ENCODE peak calls at places on chromosome 2, in five cellular contexts. One of them, this sample, is unnamed.

GRCh38 chr2:220215785-220216184 is 588.4 kb downstream of the SLC4A3 start:
- DNase-seq in neural progenitor cell: no peak
- DNase-seq in H1: no peak
- DNase-seq in H9: no peak
- DNase-seq in adipocyte: no peak
- DNase-seq in this sample: no peak

GRCh38 chr2:240348522-240348921 is 86.9 kb upstream of the GPC1 start:
- DNase-seq in H9: no peak
- DNase-seq in H1: no peak
- DNase-seq in neural progenitor cell: no peak
- DNase-seq in adipocyte: no peak
- DNase-seq in this sample: peak; percentile 24

GRCh38 chr2:210271300-210271699 is 43.7 kb downstream of the MYL1 start:
- DNase-seq in H9: no peak
- DNase-seq in adipocyte: no peak
- DNase-seq in neural progenitor cell: no peak
- DNase-seq in H1: no peak
- DNase-seq in this sample: no peak

GRCh38 chr2:227890495-227891079 is 19.2 kb downstream of the DAW1 start:
- DNase-seq in adipocyte: peak; percentile 93
- DNase-seq in neural progenitor cell: peak; percentile 69
- DNase-seq in H1: no peak
- DNase-seq in H9: no peak
- DNase-seq in this sample: peak; percentile 42

GRCh38 chr2:10301946-10302478 is 692 bp upstream of the HPCAL1 start:
- DNase-seq in H1: no peak
- DNase-seq in H9: peak; percentile 30
- DNase-seq in neural progenitor cell: peak; percentile 31
- DNase-seq in adipocyte: no peak
- DNase-seq in this sample: no peak

GRCh38 chr2:74646201-74646600 is 1.9 kb downstream of the M1AP start:
- DNase-seq in neural progenitor cell: no peak
- DNase-seq in adipocyte: no peak
- DNase-seq in H1: no peak
- DNase-seq in H9: no peak
- DNase-seq in this sample: no peak

GRCh38 chr2:40200516-40200915 is 251.4 kb downstream of the SLC8A1 start:
- DNase-seq in H1: no peak
- DNase-seq in neural progenitor cell: no peak
- DNase-seq in adipocyte: peak; percentile 74
- DNase-seq in H9: no peak
- DNase-seq in this sample: no peak

GRCh38 chr2:113700186-113700841 is 56.1 kb downstream of the SLC35F5 start:
- DNase-seq in adipocyte: no peak
- DNase-seq in neural progenitor cell: no peak
- DNase-seq in H1: no peak
- DNase-seq in H9: peak; percentile 35
- DNase-seq in this sample: no peak

GRCh38 chr2:190499976-190500588 is 34.4 kb downstream of the NEMP2 start:
- DNase-seq in H9: no peak
- DNase-seq in neural progenitor cell: no peak
- DNase-seq in H1: no peak
- DNase-seq in adipocyte: no peak
- DNase-seq in this sample: no peak

GRCh38 chr2:113705982-113706523 is 50.4 kb downstream of the SLC35F5 start:
- DNase-seq in H9: no peak
- DNase-seq in adipocyte: no peak
- DNase-seq in neural progenitor cell: no peak
- DNase-seq in H1: no peak
- DNase-seq in this sample: no peak

GRCh38 chr2:167510071-167510759 is 621.9 kb downstream of the XIRP2 start:
- DNase-seq in H9: no peak
- DNase-seq in H1: no peak
- DNase-seq in neural progenitor cell: no peak
- DNase-seq in adipocyte: no peak
- DNase-seq in this sample: no peak

GRCh38 chr2:196204991-196205766 is 33.8 kb upstream of the STK17B start:
- DNase-seq in H1: no peak
- DNase-seq in neural progenitor cell: no peak
- DNase-seq in H9: no peak
- DNase-seq in adipocyte: peak; percentile 25
- DNase-seq in this sample: no peak

GRCh38 chr2:223841436-223842180 is 4.2 kb upstream of the AP1S3 start:
- DNase-seq in neural progenitor cell: no peak
- DNase-seq in adipocyte: no peak
- DNase-seq in H1: no peak
- DNase-seq in H9: no peak
- DNase-seq in this sample: no peak

GRCh38 chr2:127083819-127084503 is 23.0 kb downstream of the BIN1 start:
- DNase-seq in adipocyte: peak; percentile 38
- DNase-seq in neural progenitor cell: no peak
- DNase-seq in H9: no peak
- DNase-seq in H1: no peak
- DNase-seq in this sample: peak; percentile 21

GRCh38 chr2:168456526-168457176 is 579 bp downstream of the CERS6 start:
- DNase-seq in H1: peak; percentile 71
- DNase-seq in adipocyte: peak; percentile 73
- DNase-seq in neural progenitor cell: peak; percentile 77
- DNase-seq in H9: no peak
- DNase-seq in this sample: peak; percentile 42

GRCh38 chr2:70477473-70477872 is 76.2 kb downstream of the TGFA start:
- DNase-seq in H1: peak; percentile 63
- DNase-seq in adipocyte: no peak
- DNase-seq in neural progenitor cell: peak; percentile 59
- DNase-seq in H9: peak; percentile 84
- DNase-seq in this sample: no peak

GRCh38 chr2:25115902-25116301 is 52.5 kb downstream of the POMC start:
- DNase-seq in H9: no peak
- DNase-seq in H1: no peak
- DNase-seq in neural progenitor cell: no peak
- DNase-seq in adipocyte: peak; percentile 48
- DNase-seq in this sample: no peak

GRCh38 chr2:240919786-240920782 is 13.9 kb downstream of the CROCC2 start:
- DNase-seq in H1: peak; percentile 43
- DNase-seq in neural progenitor cell: no peak
- DNase-seq in H9: peak; percentile 28
- DNase-seq in adipocyte: no peak
- DNase-seq in this sample: no peak

GRCh38 chr2:83602753-83603152 is 856.3 kb downstream of the SUCLG1 start:
- DNase-seq in H1: no peak
- DNase-seq in neural progenitor cell: no peak
- DNase-seq in H9: peak; percentile 32
- DNase-seq in adipocyte: no peak
- DNase-seq in this sample: no peak

GRCh38 chr2:64192080-64192479 is 47.9 kb upstream of the PELI1 start:
- DNase-seq in H1: no peak
- DNase-seq in adipocyte: no peak
- DNase-seq in H9: no peak
- DNase-seq in neural progenitor cell: no peak
- DNase-seq in this sample: no peak

GRCh38 chr2:53473236-53473635 is 294.4 kb upstream of the CHAC2 start:
- DNase-seq in neural progenitor cell: peak; percentile 28
- DNase-seq in H1: no peak
- DNase-seq in adipocyte: no peak
- DNase-seq in H9: peak; percentile 45
- DNase-seq in this sample: no peak

GRCh38 chr2:212940816-212941215 is 210.6 kb downstream of the IKZF2 start:
- DNase-seq in H9: peak; percentile 70
- DNase-seq in H1: no peak
- DNase-seq in adipocyte: peak; percentile 76
- DNase-seq in neural progenitor cell: peak; percentile 83
- DNase-seq in this sample: peak; percentile 85

GRCh38 chr2:164933751-164934189 is 21.6 kb downstream of the SLC38A11 start:
- DNase-seq in H1: no peak
- DNase-seq in neural progenitor cell: no peak
- DNase-seq in H9: no peak
- DNase-seq in adipocyte: no peak
- DNase-seq in this sample: no peak

DNA sequence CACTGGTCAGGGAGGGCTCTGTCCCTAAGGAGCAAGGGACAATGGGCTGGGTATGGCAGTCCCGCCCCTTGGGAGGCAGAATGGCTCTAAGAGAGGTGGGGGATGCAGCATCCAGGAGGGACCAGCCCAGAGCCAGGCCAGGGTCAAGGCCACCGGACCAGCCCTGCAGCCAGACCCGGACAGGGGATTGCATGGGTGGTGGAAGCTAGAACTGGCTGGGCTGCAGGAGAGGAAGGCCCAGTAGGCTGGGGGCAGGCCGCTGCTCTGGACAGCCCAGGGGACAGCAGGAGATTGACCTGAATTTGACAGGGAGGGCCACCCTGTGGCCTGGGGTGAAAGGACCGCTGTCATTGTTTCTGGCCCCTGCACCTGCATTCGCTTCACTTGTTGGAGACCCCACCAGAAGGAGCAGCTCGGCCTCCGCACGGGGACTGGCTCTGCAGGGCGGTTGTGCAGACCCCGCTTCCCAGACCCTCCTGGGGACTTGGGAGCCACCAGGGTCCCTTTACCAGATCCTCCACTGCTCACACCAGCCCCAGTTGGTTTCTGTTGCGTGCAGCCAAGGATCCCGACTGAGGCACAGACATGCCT is 14.6 kb downstream of the RAMP1 start:
- DNase-seq in adipocyte: no peak
- DNase-seq in H9: no peak
- DNase-seq in neural progenitor cell: peak; percentile 38
- DNase-seq in H1: peak; percentile 44
- DNase-seq in this sample: no peak
- H3K4me1 ChIP-seq in adipocyte: peaks cover 30% of the 10 kb centered on the region
- H3K4me1 ChIP-seq in H9: no peaks in the 10 kb centered on the region
- H3K4me1 ChIP-seq in neural progenitor cell: peaks cover 9% of the 10 kb centered on the region
- H3K4me1 ChIP-seq in H1: no peaks in the 10 kb centered on the region
- H3K4me1 ChIP-seq in this sample: peaks cover 35% of the 10 kb centered on the region

GRCh38 chr2:121696410-121696930 is 40.2 kb downstream of the NIFK start:
- DNase-seq in adipocyte: no peak
- DNase-seq in H9: no peak
- DNase-seq in neural progenitor cell: no peak
- DNase-seq in H1: no peak
- DNase-seq in this sample: no peak
- H3K9ac ChIP-seq in adipocyte: no peak overlapping the region
- H3K9ac ChIP-seq in H9: no peak overlapping the region
- H3K9ac ChIP-seq in neural progenitor cell: no peak overlapping the region
- H3K9ac ChIP-seq in H1: no peak overlapping the region
- H3K9ac ChIP-seq in this sample: no peak overlapping the region

DNA sequence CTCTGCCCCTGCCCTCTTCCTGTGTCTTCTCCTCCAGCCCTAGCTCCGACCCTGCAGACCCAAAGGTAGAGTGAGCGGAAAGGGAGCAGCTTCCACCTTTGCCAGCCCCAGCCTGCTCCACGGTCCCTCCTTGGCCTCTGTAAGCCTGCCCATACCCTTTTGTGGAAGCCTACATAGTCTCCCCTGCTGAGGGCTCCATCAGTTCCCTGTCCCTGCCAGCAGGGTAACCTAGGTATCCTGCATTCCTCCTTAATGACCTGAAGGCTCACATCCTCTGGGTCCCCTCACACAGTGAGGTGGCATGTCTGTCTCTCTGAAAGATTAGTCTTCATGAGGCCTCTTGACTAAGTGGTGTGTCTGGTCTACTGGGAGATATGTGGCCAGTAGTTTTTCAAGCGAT is 20.5 kb upstream of the ACKR3 start:
- DNase-seq in neural progenitor cell: no peak
- DNase-seq in H9: no peak
- DNase-seq in adipocyte: no peak
- DNase-seq in H1: no peak
- DNase-seq in this sample: no peak
- H3K4me1 ChIP-seq in neural progenitor cell: peaks cover 11% of the 10 kb centered on the region
- H3K4me1 ChIP-seq in H9: no peaks in the 10 kb centered on the region
- H3K4me1 ChIP-seq in adipocyte: no peaks in the 10 kb centered on the region
- H3K4me1 ChIP-seq in H1: peaks cover 11% of the 10 kb centered on the region
- H3K4me1 ChIP-seq in this sample: no peaks in the 10 kb centered on the region

DNA sequence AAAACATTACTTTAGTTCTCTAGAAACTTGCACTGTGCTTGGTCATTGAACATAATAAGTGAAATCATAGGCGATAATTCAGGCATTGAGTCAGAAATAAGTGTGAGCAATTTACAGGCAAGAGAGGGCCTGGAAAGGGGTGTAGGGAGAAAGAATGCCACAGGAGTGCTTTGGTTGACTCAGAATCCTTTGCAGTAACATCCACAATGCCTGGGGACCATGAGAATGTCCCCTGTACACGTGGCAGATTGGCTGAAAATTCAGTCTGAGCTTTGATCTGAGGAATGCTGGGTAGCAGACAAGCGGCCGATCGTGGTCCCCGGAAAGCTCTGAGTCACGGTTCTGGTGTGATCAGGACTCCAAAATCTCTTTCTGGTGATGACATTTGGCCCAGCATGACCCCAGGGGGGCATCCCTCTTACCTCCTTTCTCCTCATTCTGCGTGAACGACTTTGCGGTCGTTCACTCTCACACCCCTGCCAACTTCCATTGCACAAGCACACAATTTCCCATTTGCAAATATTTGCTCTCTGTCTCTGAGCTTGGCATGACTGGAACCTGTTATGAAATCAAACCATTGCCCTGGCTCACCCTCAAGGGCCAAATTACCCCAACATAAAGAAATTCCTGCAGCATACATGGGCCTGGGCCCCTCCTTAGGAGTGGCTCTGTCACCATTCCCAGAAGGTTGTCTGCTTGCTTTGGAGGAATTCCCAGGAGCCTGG is 305.0 kb upstream of the EPAS1 start:
- DNase-seq in adipocyte: peak; percentile 79
- DNase-seq in neural progenitor cell: no peak
- DNase-seq in H9: no peak
- DNase-seq in H1: peak; percentile 27
- DNase-seq in this sample: peak; percentile 60
- H3K9ac ChIP-seq in adipocyte: peak overlapping the region; percentile 55
- H3K9ac ChIP-seq in neural progenitor cell: no peak overlapping the region
- H3K9ac ChIP-seq in H9: no peak overlapping the region
- H3K9ac ChIP-seq in H1: no peak overlapping the region
- H3K9ac ChIP-seq in this sample: no peak overlapping the region

DNA sequence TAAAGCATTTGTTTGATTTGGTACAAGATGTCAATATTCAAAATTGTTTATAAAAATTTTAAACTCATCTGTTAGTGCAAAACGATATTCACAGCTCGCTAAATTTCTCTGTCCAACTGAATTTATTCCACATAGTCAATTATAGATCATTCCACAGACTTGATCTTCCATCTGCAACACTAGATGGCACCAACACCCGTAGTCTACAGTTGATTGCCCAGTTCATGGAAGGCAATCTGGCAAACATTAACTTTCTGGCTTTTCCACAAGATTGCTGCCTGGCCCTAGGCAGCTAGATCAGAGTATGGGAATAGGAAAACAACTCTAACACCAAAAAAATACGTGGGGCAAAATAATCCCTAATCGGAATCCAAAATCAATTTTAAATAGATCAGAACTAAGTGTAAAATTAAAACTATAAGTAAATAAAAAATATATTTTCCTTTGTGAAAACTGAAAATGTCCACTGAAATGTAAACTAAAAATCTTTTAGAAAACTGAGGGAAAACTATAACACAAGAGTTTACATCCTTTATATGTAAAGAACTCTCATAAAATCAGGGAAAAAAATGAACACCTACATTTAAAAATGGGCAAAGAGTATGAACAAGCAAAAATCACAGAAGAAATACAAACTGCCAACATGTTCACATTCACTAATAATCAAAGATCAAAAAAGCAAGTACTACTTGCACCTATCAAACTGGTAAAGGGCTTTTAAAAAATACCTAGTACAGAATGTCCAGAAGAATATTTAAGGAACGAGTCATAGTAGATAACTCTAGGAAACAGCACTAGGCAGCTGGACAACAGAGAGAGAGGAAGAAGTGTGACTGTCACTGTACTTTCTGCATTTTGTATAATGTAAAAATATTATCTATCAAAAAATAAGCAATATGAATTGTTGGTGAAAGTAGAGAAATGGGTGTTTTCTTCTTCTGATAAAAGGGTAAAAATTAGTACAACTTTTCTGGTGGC is 35.0 kb downstream of the RTN4 start:
- DNase-seq in adipocyte: peak; percentile 91
- DNase-seq in neural progenitor cell: peak; percentile 52
- DNase-seq in H1: no peak
- DNase-seq in H9: no peak
- DNase-seq in this sample: peak; percentile 57
- H3K4me1 ChIP-seq in adipocyte: peaks cover 86% of the 10 kb centered on the region
- H3K4me1 ChIP-seq in neural progenitor cell: peaks cover 28% of the 10 kb centered on the region
- H3K4me1 ChIP-seq in H1: peaks cover 7% of the 10 kb centered on the region
- H3K4me1 ChIP-seq in H9: peaks cover 5% of the 10 kb centered on the region
- H3K4me1 ChIP-seq in this sample: peaks cover 63% of the 10 kb centered on the region